ENCODE peak calls at places on chromosome 9, in six cellular contexts. V, T, D, U, A and P are unnamed samples.

GRCh38 chr9:5593904-5594303 is 35.0 kb upstream of the RIC1 start:
- DNase-seq in A (no peak), T (no peak), U (no peak), D (no peak), V (no peak), P (no peak)

GRCh38 chr9:25917593-25918426 is 239.6 kb upstream of the TUSC1 start:
- DNase-seq in U (no peak), V (no peak), D (no peak), T (no peak), A (no peak), P (peak; percentile 10)

GRCh38 chr9:38126730-38127129 is 57.7 kb upstream of the SHB start:
- DNase-seq in V (no peak), D (no peak), U (no peak), A (no peak), T (no peak), P (no peak)

GRCh38 chr9:27292646-27293045 is 4.3 kb downstream of the EQTN start:
- DNase-seq in D (no peak), T (no peak), U (peak; percentile 5), A (no peak), V (peak; percentile 92), P (peak; percentile 32)

GRCh38 chr9:96441798-96442445 is 8.0 kb upstream of the HABP4 start:
- DNase-seq in D (no peak), V (peak; percentile 55), T (no peak), A (no peak), U (no peak), P (no peak)

GRCh38 chr9:107989099-107989498 is 499.5 kb upstream of the KLF4 start:
- DNase-seq in A (no peak), V (peak; percentile 52), D (no peak), U (no peak), T (no peak), P (peak; percentile 54)

GRCh38 chr9:120603601-120604000 is 23.6 kb upstream of the CDK5RAP2 start:
- DNase-seq in D (no peak), V (no peak), A (no peak), U (no peak), T (no peak), P (no peak)

GRCh38 chr9:105637787-105638395 is 24.4 kb upstream of the TAL2 start:
- DNase-seq in T (no peak), U (no peak), D (no peak), V (peak; percentile 14), A (no peak), P (no peak)

GRCh38 chr9:123109540-123110279 is 76.2 kb downstream of the GPR21 start:
- DNase-seq in U (no peak), D (no peak), A (no peak), T (no peak), V (no peak), P (no peak)

GRCh38 chr9:14307989-14308750 is 5.8 kb downstream of the NFIB start:
- DNase-seq in U (peak; percentile 66), V (no peak), T (peak; percentile 49), D (no peak), A (no peak), P (no peak)

GRCh38 chr9:10059044-10059443 is 553.8 kb downstream of the PTPRD start:
- DNase-seq in T (no peak), U (peak; percentile 12), D (no peak), A (no peak), V (peak; percentile 74), P (peak; percentile 93)

GRCh38 chr9:91795500-91796241 is 154.4 kb downstream of the ROR2 start:
- DNase-seq in U (no peak), A (no peak), V (peak; percentile 45), T (no peak), D (no peak), P (no peak)

GRCh38 chr9:137705443-137705863 is 86.6 kb downstream of the EHMT1 start:
- DNase-seq in D (no peak), T (no peak), A (no peak), U (no peak), V (no peak), P (no peak)

GRCh38 chr9:120892748-120893584 is 16.0 kb upstream of the PHF19 start:
- DNase-seq in T (no peak), D (no peak), A (peak; percentile 46), V (peak; percentile 87), U (peak; percentile 88), P (peak; percentile 82)

GRCh38 chr9:116616304-116616914 is 70.7 kb upstream of the TRIM32 start:
- DNase-seq in T (no peak), D (no peak), A (no peak), V (no peak), U (no peak), P (no peak)

GRCh38 chr9:33877727-33878489 is 60.9 kb downstream of the UBE2R2 start:
- DNase-seq in A (no peak), U (no peak), V (peak; percentile 33), D (no peak), T (no peak), P (no peak)

GRCh38 chr9:3181049-3181953 is 337.4 kb upstream of the PUM3 start:
- DNase-seq in U (peak; percentile 13), A (peak; percentile 4), D (peak; percentile 8), T (peak; percentile 62), V (peak; percentile 27), P (no peak)

GRCh38 chr9:104238668-104239067 is 144.6 kb downstream of the SMC2 start:
- DNase-seq in U (no peak), T (no peak), A (no peak), D (no peak), V (no peak), P (no peak)

GRCh38 chr9:2242778-2243395 is 227.7 kb downstream of the SMARCA2 start:
- DNase-seq in T (no peak), D (no peak), U (peak; percentile 15), A (no peak), V (peak; percentile 13), P (no peak)

GRCh38 chr9:89422151-89422918 is 75.6 kb downstream of the SEMA4D start:
- DNase-seq in U (peak; percentile 73), V (peak; percentile 33), A (no peak), D (no peak), T (no peak), P (no peak)

GRCh38 chr9:86893811-86894490 is 53.4 kb downstream of the GAS1 start:
- DNase-seq in V (no peak), T (peak; percentile 14), U (no peak), A (no peak), D (no peak), P (no peak)

GRCh38 chr9:106613250-106613737 is 249.7 kb upstream of the ZNF462 start:
- DNase-seq in V (no peak), D (no peak), U (no peak), A (no peak), T (peak; percentile 25), P (no peak)

GRCh38 chr9:91843623-91844111 is 106.4 kb downstream of the ROR2 start:
- DNase-seq in T (no peak), D (no peak), A (no peak), V (peak; percentile 79), U (peak; percentile 59), P (no peak)

GRCh38 chr9:14098102-14098501 is 215.8 kb downstream of the NFIB start:
- DNase-seq in T (no peak), V (peak; percentile 38), U (peak; percentile 50), D (no peak), A (no peak), P (no peak)

GRCh38 chr9:107976767-107977166 is 487.2 kb upstream of the KLF4 start:
- DNase-seq in T (no peak), U (no peak), D (no peak), A (no peak), V (no peak), P (no peak)

GRCh38 chr9:7790022-7790818 is 9.4 kb downstream of the DMAC1 start:
- DNase-seq in D (no peak), T (no peak), U (no peak), A (no peak), V (no peak), P (no peak)

GRCh38 chr9:95316794-95317118 is 753 bp downstream of the FANCC start:
- DNase-seq in V (peak; percentile 64), U (peak; percentile 47), D (peak; percentile 93), T (peak; percentile 61), A (no peak), P (peak; percentile 16)

GRCh38 chr9:37034320-37034937 is 361 bp upstream of the PAX5 start:
- DNase-seq in A (no peak), T (peak; percentile 10), V (no peak), D (no peak), U (no peak), P (no peak)
- H3K4me3 ChIP-seq in A (peak overlapping the region; percentile 27), T (no peak overlapping the region), V (no peak overlapping the region), D (peak overlapping the region; percentile 50), U (no peak overlapping the region), P (peak overlapping the region; percentile 15)

DNA sequence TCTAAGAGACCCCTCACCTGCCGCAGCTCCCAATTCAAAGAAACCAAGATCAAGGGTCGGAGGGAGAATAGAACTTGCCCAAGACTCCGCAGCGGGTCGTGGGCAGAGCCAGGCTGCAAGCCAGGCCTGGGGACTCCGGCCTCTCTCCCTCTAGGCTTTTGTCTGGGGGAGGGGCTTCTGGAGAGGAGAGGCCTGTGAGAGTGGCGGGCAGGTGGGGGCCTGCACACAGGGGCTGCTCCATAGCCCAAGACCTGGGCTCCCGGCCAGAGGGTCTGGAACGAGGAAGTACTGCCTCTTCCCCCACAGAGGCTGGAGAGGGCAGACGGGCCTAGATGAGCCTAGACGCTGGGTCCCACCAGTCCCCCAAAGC is 5.1 kb upstream of the ST6GALNAC6 start:
- DNase-seq in D (no peak), A (no peak), T (peak; percentile 62), U (no peak), V (no peak), P (no peak)
- H3K4me3 ChIP-seq in D (no peak overlapping the region), A (peak overlapping the region; percentile 62), T (no peak overlapping the region), U (no peak overlapping the region), V (no peak overlapping the region), P (no peak overlapping the region)

GRCh38 chr9:111233963-111234362 is 96.1 kb downstream of the OR2K2 start:
- DNase-seq in A (no peak), V (no peak), U (no peak), D (no peak), T (no peak), P (no peak)

GRCh38 chr9:111232997-111233790 is 96.8 kb downstream of the OR2K2 start:
- DNase-seq in A (no peak), D (no peak), U (peak; percentile 3), T (no peak), V (peak; percentile 27), P (peak; percentile 41)

GRCh38 chr9:111236337-111236736 is 93.7 kb downstream of the OR2K2 start:
- DNase-seq in V (no peak), D (no peak), T (no peak), A (no peak), U (no peak), P (peak; percentile 22)

GRCh38 chr9:111237447-111237846 is 92.6 kb downstream of the OR2K2 start:
- DNase-seq in T (no peak), A (no peak), V (no peak), D (no peak), U (no peak), P (peak; percentile 11)

GRCh38 chr9:111231801-111232580 is 98.0 kb downstream of the OR2K2 start:
- DNase-seq in T (no peak), V (no peak), A (no peak), D (no peak), U (no peak), P (no peak)
- H3K4me3 ChIP-seq in T (no peak overlapping the region), V (no peak overlapping the region), A (no peak overlapping the region), D (no peak overlapping the region), U (no peak overlapping the region), P (no peak overlapping the region)

GRCh38 chr9:21558627-21559401 is 76.7 kb upstream of the IFNE start:
- DNase-seq in T (no peak), U (peak; percentile 64), D (no peak), A (no peak), V (no peak), P (no peak)
- H3K4me3 ChIP-seq in T (peak overlapping the region; percentile 37), U (peak overlapping the region; percentile 80), D (peak overlapping the region; percentile 79), A (peak overlapping the region; percentile 78), V (peak overlapping the region; percentile 82), P (peak overlapping the region; percentile 96)